ENCODE peak calls at places on chromosomes 6 and 20, in six cellular contexts. One of them, this sample, is unnamed.

GRCh38 chr6:26629373-26629772 is 30.2 kb downstream of the ZNF322 start:
- DNase-seq in GM13977: no peak
- DNase-seq in left ventricle myocardium inferior: no peak
- DNase-seq in nephron progenitor cell: no peak
- DNase-seq in mesothelial cell of epicardium: no peak
- DNase-seq in GM12865: no peak
- DNase-seq in this sample: no peak

GRCh38 chr6:113371106-113371505 is 486.0 kb upstream of the MARCKS start:
- DNase-seq in GM13977: no peak
- DNase-seq in left ventricle myocardium inferior: no peak
- DNase-seq in nephron progenitor cell: no peak
- DNase-seq in mesothelial cell of epicardium: no peak
- DNase-seq in GM12865: no peak
- DNase-seq in this sample: no peak

GRCh38 chr20:9903048-9903651 is 64.3 kb upstream of the PAK5 start:
- DNase-seq in GM13977: no peak
- DNase-seq in left ventricle myocardium inferior: no peak
- DNase-seq in nephron progenitor cell: peak
- DNase-seq in mesothelial cell of epicardium: no peak
- DNase-seq in GM12865: peak
- DNase-seq in this sample: no peak

GRCh38 chr6:11050735-11051134 is 6.6 kb upstream of the ELOVL2 start:
- DNase-seq in GM13977: no peak
- DNase-seq in left ventricle myocardium inferior: no peak
- DNase-seq in nephron progenitor cell: no peak
- DNase-seq in mesothelial cell of epicardium: no peak
- DNase-seq in GM12865: no peak
- DNase-seq in this sample: no peak

GRCh38 chr6:100685747-100686146 is 195.4 kb downstream of the ASCC3 start:
- DNase-seq in GM13977: no peak
- DNase-seq in left ventricle myocardium inferior: no peak
- DNase-seq in nephron progenitor cell: no peak
- DNase-seq in mesothelial cell of epicardium: no peak
- DNase-seq in GM12865: no peak
- DNase-seq in this sample: no peak

GRCh38 chr6:106557837-106558236 is 71.5 kb downstream of the RTN4IP1 start:
- DNase-seq in GM13977: no peak
- DNase-seq in left ventricle myocardium inferior: no peak
- DNase-seq in nephron progenitor cell: no peak
- DNase-seq in mesothelial cell of epicardium: no peak
- DNase-seq in GM12865: no peak
- DNase-seq in this sample: no peak

GRCh38 chr6:28336284-28337024 is 506 bp upstream of the ZSCAN31 start:
- DNase-seq in GM13977: peak
- DNase-seq in left ventricle myocardium inferior: no peak
- DNase-seq in nephron progenitor cell: peak
- DNase-seq in mesothelial cell of epicardium: no peak
- DNase-seq in GM12865: peak
- DNase-seq in this sample: no peak

GRCh38 chr6:81938014-81938761 is 185.7 kb upstream of the TENT5A start:
- DNase-seq in GM13977: no peak
- DNase-seq in left ventricle myocardium inferior: no peak
- DNase-seq in nephron progenitor cell: no peak
- DNase-seq in mesothelial cell of epicardium: no peak
- DNase-seq in GM12865: peak
- DNase-seq in this sample: no peak

GRCh38 chr6:112337209-112337638 is 9.9 kb upstream of the RFPL4B start:
- DNase-seq in GM13977: no peak
- DNase-seq in left ventricle myocardium inferior: peak
- DNase-seq in nephron progenitor cell: peak
- DNase-seq in mesothelial cell of epicardium: no peak
- DNase-seq in GM12865: peak
- DNase-seq in this sample: no peak

GRCh38 chr6:5044866-5045265 is 40.3 kb upstream of the PPP1R3G start:
- DNase-seq in GM13977: no peak
- DNase-seq in left ventricle myocardium inferior: no peak
- DNase-seq in nephron progenitor cell: no peak
- DNase-seq in mesothelial cell of epicardium: no peak
- DNase-seq in GM12865: no peak
- DNase-seq in this sample: no peak

GRCh38 chr6:132648356-132648755 is 10.6 kb downstream of the TAAR1 start:
- DNase-seq in GM13977: peak
- DNase-seq in left ventricle myocardium inferior: no peak
- DNase-seq in nephron progenitor cell: no peak
- DNase-seq in mesothelial cell of epicardium: no peak
- DNase-seq in GM12865: peak
- DNase-seq in this sample: no peak

GRCh38 chr6:144559865-144560603 is 274.9 kb downstream of the UTRN start:
- DNase-seq in GM13977: no peak
- DNase-seq in left ventricle myocardium inferior: no peak
- DNase-seq in nephron progenitor cell: no peak
- DNase-seq in mesothelial cell of epicardium: no peak
- DNase-seq in GM12865: no peak
- DNase-seq in this sample: no peak

GRCh38 chr20:13771853-13772453 is 12.8 kb downstream of the ESF1 start:
- DNase-seq in GM13977: no peak
- DNase-seq in left ventricle myocardium inferior: no peak
- DNase-seq in nephron progenitor cell: no peak
- DNase-seq in mesothelial cell of epicardium: no peak
- DNase-seq in GM12865: no peak
- DNase-seq in this sample: no peak

GRCh38 chr20:40682104-40683045 is 6.7 kb downstream of the MAFB start:
- DNase-seq in GM13977: no peak
- DNase-seq in left ventricle myocardium inferior: peak
- DNase-seq in nephron progenitor cell: peak
- DNase-seq in mesothelial cell of epicardium: no peak
- DNase-seq in GM12865: no peak
- DNase-seq in this sample: no peak

GRCh38 chr6:22717906-22718305 is 148.5 kb downstream of the HDGFL1 start:
- DNase-seq in GM13977: no peak
- DNase-seq in left ventricle myocardium inferior: no peak
- DNase-seq in nephron progenitor cell: no peak
- DNase-seq in mesothelial cell of epicardium: no peak
- DNase-seq in GM12865: no peak
- DNase-seq in this sample: no peak

GRCh38 chr20:44479643-44480042 is 4.0 kb downstream of the TTPAL start:
- DNase-seq in GM13977: no peak
- DNase-seq in left ventricle myocardium inferior: no peak
- DNase-seq in nephron progenitor cell: no peak
- DNase-seq in mesothelial cell of epicardium: no peak
- DNase-seq in GM12865: peak
- DNase-seq in this sample: no peak

GRCh38 chr20:44478188-44478587 is 2.5 kb downstream of the TTPAL start:
- DNase-seq in GM13977: no peak
- DNase-seq in left ventricle myocardium inferior: no peak
- DNase-seq in nephron progenitor cell: no peak
- DNase-seq in mesothelial cell of epicardium: no peak
- DNase-seq in GM12865: no peak
- DNase-seq in this sample: no peak

GRCh38 chr20:44475694-44476560 is at the start of gene TTPAL:
- DNase-seq in GM13977: peak
- DNase-seq in left ventricle myocardium inferior: peak
- DNase-seq in nephron progenitor cell: peak
- DNase-seq in mesothelial cell of epicardium: peak
- DNase-seq in GM12865: peak
- DNase-seq in this sample: peak

GRCh38 chr20:44475372-44475693 is 341 bp upstream of the TTPAL start:
- DNase-seq in GM13977: no peak
- DNase-seq in left ventricle myocardium inferior: no peak
- DNase-seq in nephron progenitor cell: no peak
- DNase-seq in mesothelial cell of epicardium: no peak
- DNase-seq in GM12865: no peak
- DNase-seq in this sample: no peak

GRCh38 chr20:44477151-44477550 is 1.5 kb downstream of the TTPAL start:
- DNase-seq in GM13977: no peak
- DNase-seq in left ventricle myocardium inferior: no peak
- DNase-seq in nephron progenitor cell: no peak
- DNase-seq in mesothelial cell of epicardium: no peak
- DNase-seq in GM12865: no peak
- DNase-seq in this sample: no peak
- TF ChIP-seq CTCF in GM13977: no peak
- TF ChIP-seq CTCF in left ventricle myocardium inferior: no peak
- TF ChIP-seq CTCF in nephron progenitor cell: no peak
- TF ChIP-seq CTCF in mesothelial cell of epicardium: no peak
- TF ChIP-seq CTCF in GM12865: no peak
- TF ChIP-seq CTCF in this sample: no peak

GRCh38 chr20:17570347-17571152 is 675 bp downstream of the DSTN start:
- DNase-seq in GM13977: peak
- DNase-seq in left ventricle myocardium inferior: peak
- DNase-seq in nephron progenitor cell: peak
- DNase-seq in mesothelial cell of epicardium: no peak
- DNase-seq in GM12865: peak
- DNase-seq in this sample: no peak
- TF ChIP-seq CTCF in GM13977: peak
- TF ChIP-seq CTCF in left ventricle myocardium inferior: no peak
- TF ChIP-seq CTCF in nephron progenitor cell: no peak
- TF ChIP-seq CTCF in mesothelial cell of epicardium: no peak
- TF ChIP-seq CTCF in GM12865: no peak
- TF ChIP-seq CTCF in this sample: no peak

GRCh38 chr6:157893238-157893637 is 70.2 kb downstream of the SNX9 start:
- DNase-seq in GM13977: no peak
- DNase-seq in left ventricle myocardium inferior: no peak
- DNase-seq in nephron progenitor cell: no peak
- DNase-seq in mesothelial cell of epicardium: no peak
- DNase-seq in GM12865: no peak
- DNase-seq in this sample: no peak
- TF ChIP-seq CTCF in GM13977: no peak
- TF ChIP-seq CTCF in left ventricle myocardium inferior: no peak
- TF ChIP-seq CTCF in nephron progenitor cell: no peak
- TF ChIP-seq CTCF in mesothelial cell of epicardium: no peak
- TF ChIP-seq CTCF in GM12865: no peak
- TF ChIP-seq CTCF in this sample: no peak

GRCh38 chr6:79649016-79649415 is 17.9 kb downstream of the SH3BGRL2 start:
- DNase-seq in GM13977: no peak
- DNase-seq in left ventricle myocardium inferior: no peak
- DNase-seq in nephron progenitor cell: no peak
- DNase-seq in mesothelial cell of epicardium: no peak
- DNase-seq in GM12865: no peak
- DNase-seq in this sample: no peak

GRCh38 chr6:79647756-79648155 is 16.6 kb downstream of the SH3BGRL2 start:
- DNase-seq in GM13977: no peak
- DNase-seq in left ventricle myocardium inferior: no peak
- DNase-seq in nephron progenitor cell: no peak
- DNase-seq in mesothelial cell of epicardium: no peak
- DNase-seq in GM12865: no peak
- DNase-seq in this sample: no peak

GRCh38 chr6:79648315-79648714 is 17.2 kb downstream of the SH3BGRL2 start:
- DNase-seq in GM13977: no peak
- DNase-seq in left ventricle myocardium inferior: no peak
- DNase-seq in nephron progenitor cell: no peak
- DNase-seq in mesothelial cell of epicardium: no peak
- DNase-seq in GM12865: no peak
- DNase-seq in this sample: no peak

GRCh38 chr6:79650943-79651342 is 19.8 kb downstream of the SH3BGRL2 start:
- DNase-seq in GM13977: no peak
- DNase-seq in left ventricle myocardium inferior: no peak
- DNase-seq in nephron progenitor cell: no peak
- DNase-seq in mesothelial cell of epicardium: no peak
- DNase-seq in GM12865: no peak
- DNase-seq in this sample: no peak

DNA sequence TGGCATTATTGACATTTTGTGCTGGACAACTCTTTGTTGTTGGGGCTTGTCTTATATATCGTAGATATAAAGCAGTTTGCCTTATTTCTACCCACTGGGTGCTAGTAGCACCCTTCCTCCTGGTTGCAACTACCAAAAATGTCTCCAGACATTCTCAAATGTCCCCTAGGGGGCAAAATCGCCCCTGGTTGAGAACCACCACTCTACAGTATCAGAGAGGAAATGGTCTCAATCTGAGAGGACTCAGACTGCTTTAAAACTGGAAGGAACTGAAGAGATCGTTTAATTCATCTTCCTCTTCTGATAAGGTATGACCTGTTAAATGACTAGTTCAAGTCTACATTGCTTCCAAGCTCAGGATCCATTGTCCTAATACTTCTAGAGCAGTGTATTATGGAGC is 14.9 kb downstream of the SH3BGRL2 start:
- DNase-seq in GM13977: no peak
- DNase-seq in left ventricle myocardium inferior: no peak
- DNase-seq in nephron progenitor cell: no peak
- DNase-seq in mesothelial cell of epicardium: no peak
- DNase-seq in GM12865: peak
- DNase-seq in this sample: no peak
- TF ChIP-seq CTCF in GM13977: no peak
- TF ChIP-seq CTCF in left ventricle myocardium inferior: peak
- TF ChIP-seq CTCF in nephron progenitor cell: no peak
- TF ChIP-seq CTCF in mesothelial cell of epicardium: peak
- TF ChIP-seq CTCF in GM12865: peak
- TF ChIP-seq CTCF in this sample: no peak

GRCh38 chr20:34302723-34303528 is at the start of gene AHCY:
- DNase-seq in GM13977: peak
- DNase-seq in left ventricle myocardium inferior: peak
- DNase-seq in nephron progenitor cell: peak
- DNase-seq in mesothelial cell of epicardium: peak
- DNase-seq in GM12865: peak
- DNase-seq in this sample: peak
- TF ChIP-seq CTCF in GM13977: no peak
- TF ChIP-seq CTCF in left ventricle myocardium inferior: no peak
- TF ChIP-seq CTCF in nephron progenitor cell: no peak
- TF ChIP-seq CTCF in mesothelial cell of epicardium: peak
- TF ChIP-seq CTCF in GM12865: no peak
- TF ChIP-seq CTCF in this sample: no peak

GRCh38 chr6:114739656-114740055 is 396.8 kb upstream of the HS3ST5 start:
- DNase-seq in GM13977: no peak
- DNase-seq in left ventricle myocardium inferior: no peak
- DNase-seq in nephron progenitor cell: no peak
- DNase-seq in mesothelial cell of epicardium: no peak
- DNase-seq in GM12865: no peak
- DNase-seq in this sample: no peak

GRCh38 chr6:114733596-114733995 is 390.8 kb upstream of the HS3ST5 start:
- DNase-seq in GM13977: no peak
- DNase-seq in left ventricle myocardium inferior: no peak
- DNase-seq in nephron progenitor cell: no peak
- DNase-seq in mesothelial cell of epicardium: no peak
- DNase-seq in GM12865: no peak
- DNase-seq in this sample: no peak

GRCh38 chr6:114740547-114740946 is 397.7 kb upstream of the HS3ST5 start:
- DNase-seq in GM13977: no peak
- DNase-seq in left ventricle myocardium inferior: no peak
- DNase-seq in nephron progenitor cell: no peak
- DNase-seq in mesothelial cell of epicardium: no peak
- DNase-seq in GM12865: no peak
- DNase-seq in this sample: no peak

GRCh38 chr6:114735118-114735730 is 392.4 kb upstream of the HS3ST5 start:
- DNase-seq in GM13977: no peak
- DNase-seq in left ventricle myocardium inferior: no peak
- DNase-seq in nephron progenitor cell: no peak
- DNase-seq in mesothelial cell of epicardium: no peak
- DNase-seq in GM12865: no peak
- DNase-seq in this sample: no peak
- TF ChIP-seq CTCF in GM13977: no peak
- TF ChIP-seq CTCF in left ventricle myocardium inferior: no peak
- TF ChIP-seq CTCF in nephron progenitor cell: no peak
- TF ChIP-seq CTCF in mesothelial cell of epicardium: no peak
- TF ChIP-seq CTCF in GM12865: no peak
- TF ChIP-seq CTCF in this sample: no peak

DNA sequence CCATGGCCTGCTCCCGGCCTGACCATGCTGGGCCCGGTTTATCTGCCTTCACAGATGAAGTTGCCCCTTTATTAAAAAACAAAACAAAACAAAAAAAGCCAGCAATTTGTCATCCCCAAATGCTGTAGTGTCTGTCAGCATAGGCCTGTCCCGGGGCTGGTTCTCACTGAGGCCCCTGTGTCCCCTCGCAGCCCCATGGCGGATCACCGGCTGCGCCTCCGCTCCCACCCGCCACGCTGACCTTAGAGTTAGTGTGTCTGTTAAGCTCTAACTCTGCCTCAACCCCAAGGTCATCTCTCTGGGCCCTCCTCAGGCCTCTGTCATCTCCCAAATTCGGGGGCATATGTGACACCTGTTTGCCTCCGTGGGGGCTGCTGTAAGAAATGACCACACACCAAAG is 11.1 kb downstream of the SLCO4A1 start:
- DNase-seq in GM13977: no peak
- DNase-seq in left ventricle myocardium inferior: no peak
- DNase-seq in nephron progenitor cell: no peak
- DNase-seq in mesothelial cell of epicardium: no peak
- DNase-seq in GM12865: no peak
- DNase-seq in this sample: no peak
- TF ChIP-seq CTCF in GM13977: no peak
- TF ChIP-seq CTCF in left ventricle myocardium inferior: no peak
- TF ChIP-seq CTCF in nephron progenitor cell: no peak
- TF ChIP-seq CTCF in mesothelial cell of epicardium: no peak
- TF ChIP-seq CTCF in GM12865: no peak
- TF ChIP-seq CTCF in this sample: no peak